ENCODE peak calls at places on chromosomes 2 and 18, in four cellular contexts. S is dorsolateral prefrontal cortex, H is NB4, A is aorta. K is an unnamed sample.

GRCh38 chr2:146821836-146822316 is 1023.0 kb upstream of the ACVR2A start:
- DNase-seq in A (no peak), H (no peak), S (no peak), K (peak; percentile 42)

GRCh38 chr2:59888015-59888414 is 665.4 kb downstream of the BCL11A start:
- DNase-seq in H (peak; percentile 18), A (no peak), S (no peak), K (no peak)

GRCh38 chr18:62957885-62958472 is 242.6 kb downstream of the PHLPP1 start:
- DNase-seq in A (no peak), S (no peak), H (peak; percentile 67), K (peak; percentile 41)

GRCh38 chr2:96663829-96664228 is 21.3 kb downstream of the FER1L5 start:
- DNase-seq in A (peak; percentile 28), S (no peak), H (no peak), K (no peak)

GRCh38 chr2:199977984-199978415 is 22.6 kb downstream of the MAIP1 start:
- DNase-seq in S (no peak), H (peak; percentile 11), A (no peak), K (peak; percentile 75)

GRCh38 chr18:2263303-2263702 is 308.0 kb downstream of the METTL4 start:
- DNase-seq in H (no peak), S (no peak), A (no peak), K (no peak)

GRCh38 chr2:235634435-235635152 is 140.8 kb downstream of the AGAP1 start:
- DNase-seq in S (no peak), A (no peak), H (no peak), K (peak; percentile 57)

GRCh38 chr2:45128580-45128997 is 119.3 kb upstream of the SIX2 start:
- DNase-seq in H (peak; percentile 66), A (no peak), S (no peak), K (peak; percentile 99)

GRCh38 chr18:55753643-55754255 is 165.8 kb upstream of the TCF4 start:
- DNase-seq in S (no peak), H (no peak), A (no peak), K (peak; percentile 38)

GRCh38 chr2:59957539-59957938 is 595.9 kb downstream of the BCL11A start:
- DNase-seq in S (no peak), H (no peak), A (no peak), K (no peak)

GRCh38 chr2:152532241-152532640 is 185.0 kb downstream of the PRPF40A start:
- DNase-seq in H (no peak), S (no peak), A (no peak), K (peak; percentile 57)

GRCh38 chr2:181430406-181431199 is 26.6 kb upstream of the ITGA4 start:
- DNase-seq in A (no peak), S (no peak), H (peak; percentile 82), K (peak; percentile 26)

GRCh38 chr2:40034198-40034597 is 255.1 kb upstream of the THUMPD2 start:
- DNase-seq in H (no peak), A (no peak), S (no peak), K (peak; percentile 74)

GRCh38 chr18:80196528-80197320 is 50.6 kb downstream of the PARD6G start:
- DNase-seq in A (no peak), S (no peak), H (no peak), K (peak; percentile 10)

GRCh38 chr2:71496156-71496770 is 42.9 kb downstream of the DYSF start:
- DNase-seq in H (no peak), S (no peak), A (no peak), K (no peak)

GRCh38 chr2:6545795-6546194 is 319.9 kb downstream of the CMPK2 start:
- DNase-seq in H (no peak), A (no peak), S (no peak), K (no peak)

GRCh38 chr2:114424699-114425098 is 17.7 kb upstream of the DPP10 start:
- DNase-seq in H (no peak), S (no peak), A (no peak), K (no peak)

GRCh38 chr2:85662899-85663683 is 4.9 kb downstream of the SFTPB start:
- DNase-seq in H (peak; percentile 39), S (no peak), A (no peak), K (peak; percentile 96)

GRCh38 chr2:121102949-121103348 is 182.1 kb downstream of the TFCP2L1 start:
- DNase-seq in H (no peak), A (no peak), S (no peak), K (no peak)

GRCh38 chr2:8267103-8267502 is 414.8 kb upstream of the ID2 start:
- DNase-seq in A (no peak), S (no peak), H (no peak), K (no peak)

GRCh38 chr2:207683438-207683837 is 28.0 kb upstream of the CCNYL1 start:
- DNase-seq in H (no peak), A (no peak), S (no peak), K (no peak)

GRCh38 chr2:6721395-6721794 is 144.3 kb downstream of the CMPK2 start:
- DNase-seq in H (no peak), S (no peak), A (no peak), K (no peak)

K was measured in EL.